ENCODE peak calls at places on chromosomes 1 and 21, in six cellular contexts. T, G, W, K, E and F are unnamed samples.

GRCh38 chr1:170729608-170730378 is 65.9 kb downstream of the PRRX1 start:
- DNase-seq in W (no peak), T (peak; percentile 66), E (no peak), G (no peak), K (no peak), F (peak; percentile 1)

GRCh38 chr1:26626994-26627393 is 68.8 kb upstream of the ARID1A start:
- DNase-seq in W (no peak), E (no peak), T (peak; percentile 54), K (no peak), G (no peak), F (no peak)

GRCh38 chr1:226109829-226110248 is 47.3 kb downstream of the H3-3A start:
- DNase-seq in G (peak; percentile 84), W (peak; percentile 76), T (peak; percentile 70), E (peak; percentile 82), K (no peak), F (peak; percentile 87)

GRCh38 chr21:15935530-15935929 is 205.7 kb downstream of the USP25 start:
- DNase-seq in T (no peak), W (no peak), G (no peak), K (no peak), E (no peak), F (no peak)

GRCh38 chr1:36236302-36236701 is 12.1 kb downstream of the THRAP3 start:
- DNase-seq in W (no peak), T (no peak), G (no peak), E (no peak), K (no peak), F (no peak)

GRCh38 chr1:214551436-214552173 is at the start of gene PTPN14:
- DNase-seq in W (peak; percentile 94), T (peak; percentile 96), G (peak; percentile 96), K (peak; percentile 88), E (peak; percentile 96), F (peak; percentile 93)

GRCh38 chr1:16144325-16145029 is 11.4 kb downstream of the EPHA2 start:
- DNase-seq in W (no peak), E (no peak), T (no peak), K (no peak), G (no peak), F (no peak)

GRCh38 chr1:211411639-211412038 is 80.3 kb downstream of the RD3 start:
- DNase-seq in G (no peak), K (no peak), E (no peak), T (no peak), W (no peak), F (no peak)

GRCh38 chr1:207084241-207084640 is 4.4 kb upstream of the C4BPB start:
- DNase-seq in E (peak; percentile 2), K (no peak), T (peak; percentile 7), W (no peak), G (no peak), F (peak; percentile 75)

GRCh38 chr1:207084701-207085180 is 3.9 kb upstream of the C4BPB start:
- DNase-seq in T (peak; percentile 61), K (peak; percentile 27), E (peak; percentile 60), G (peak; percentile 75), W (peak; percentile 56), F (peak; percentile 98)

GRCh38 chr1:207079706-207080246 is 8.9 kb upstream of the C4BPB start:
- DNase-seq in T (no peak), G (no peak), K (no peak), E (no peak), W (no peak), F (no peak)

GRCh38 chr1:207081106-207081505 is 7.6 kb upstream of the C4BPB start:
- DNase-seq in E (peak; percentile 19), T (no peak), W (no peak), K (no peak), G (no peak), F (no peak)

DNA sequence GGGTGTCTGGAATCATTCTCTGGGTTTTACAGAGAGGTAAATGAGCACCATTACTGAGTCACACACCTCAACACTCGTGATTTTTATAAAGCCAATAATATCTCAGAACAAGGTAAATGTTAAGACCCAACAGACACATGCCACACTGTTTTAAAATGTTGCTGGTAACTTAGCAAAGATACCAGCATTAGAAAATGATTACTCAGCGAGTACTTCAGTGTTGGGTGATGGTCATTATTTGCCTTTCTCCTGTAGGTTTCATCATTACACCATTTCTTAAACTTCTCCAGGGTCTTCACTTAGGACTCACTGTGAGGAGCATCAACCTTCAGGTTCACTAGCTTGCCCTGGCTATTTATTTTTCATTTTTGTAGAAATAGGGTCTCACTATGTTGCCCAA is 6.9 kb upstream of the C4BPB start:
- DNase-seq in G (no peak), T (no peak), E (no peak), W (no peak), K (no peak), F (no peak)
- H3K14ac ChIP-seq in G (no peak overlapping the region), T (no peak overlapping the region), E (no peak overlapping the region), W (no peak overlapping the region), K (no peak overlapping the region), F (no peak overlapping the region)

DNA sequence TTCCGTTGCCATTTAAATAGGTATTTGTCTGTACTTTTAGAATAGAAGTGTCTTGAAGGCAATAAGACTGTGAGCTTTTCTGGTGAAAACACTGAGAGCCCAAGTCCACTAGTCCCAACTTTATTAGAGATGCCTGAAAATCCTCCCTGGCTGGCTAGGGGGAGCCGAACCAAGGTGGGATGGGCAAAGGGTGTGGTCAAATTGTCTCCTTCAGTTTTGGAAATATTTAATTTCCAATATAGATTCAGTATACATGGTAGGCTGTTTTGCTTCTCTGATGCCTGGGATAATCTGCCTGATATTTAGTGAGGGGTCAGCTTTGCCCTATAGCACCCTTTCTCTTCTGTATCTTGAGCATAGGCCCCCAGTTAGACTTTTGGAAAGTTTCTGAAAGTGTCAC is 3.5 kb downstream of the ROR1 start:
- DNase-seq in K (no peak), W (no peak), G (no peak), T (no peak), E (no peak), F (no peak)
- H2BK120ac ChIP-seq in K (peak overlapping the region; percentile 75), W (no peak overlapping the region), G (no peak overlapping the region), T (no peak overlapping the region), E (no peak overlapping the region), F (no peak overlapping the region)

GRCh38 chr1:10768552-10768951 is 27.9 kb downstream of the CASZ1 start:
- DNase-seq in E (no peak), T (no peak), K (no peak), G (no peak), W (no peak), F (no peak)
- H3K14ac ChIP-seq in E (no peak overlapping the region), T (no peak overlapping the region), K (no peak overlapping the region), G (no peak overlapping the region), W (no peak overlapping the region), F (no peak overlapping the region)

DNA sequence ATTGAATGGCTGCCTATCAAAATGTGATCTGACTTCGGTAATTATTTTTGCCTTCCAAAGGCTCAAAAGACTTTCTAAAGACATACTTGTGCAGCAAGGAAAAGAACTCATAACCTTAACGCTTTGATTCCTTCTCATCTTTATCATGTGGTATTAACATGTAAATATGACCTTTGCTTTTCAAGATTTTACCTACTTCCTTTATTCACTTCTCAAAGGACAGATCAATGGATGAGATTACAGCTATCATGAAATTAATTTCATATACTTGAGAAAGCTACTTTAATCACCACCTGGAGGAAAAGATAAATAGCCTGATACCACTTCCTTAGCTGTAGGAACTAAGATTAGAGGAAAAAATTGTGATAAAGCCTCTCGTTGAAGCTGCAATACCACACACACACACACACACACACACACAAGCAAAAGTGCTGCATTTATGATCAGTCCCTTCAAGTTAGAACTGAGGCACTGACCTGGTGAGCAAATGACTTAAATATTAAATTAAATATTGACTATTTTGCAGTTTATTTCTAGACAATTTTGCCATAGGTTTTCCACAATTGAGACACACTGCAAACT is 27.4 kb upstream of the DMRTB1 start:
- DNase-seq in T (no peak), K (no peak), G (no peak), E (no peak), W (no peak), F (no peak)
- H2BK120ac ChIP-seq in T (no peak overlapping the region), K (peak overlapping the region; percentile 99), G (no peak overlapping the region), E (no peak overlapping the region), W (no peak overlapping the region), F (no peak overlapping the region)

DNA sequence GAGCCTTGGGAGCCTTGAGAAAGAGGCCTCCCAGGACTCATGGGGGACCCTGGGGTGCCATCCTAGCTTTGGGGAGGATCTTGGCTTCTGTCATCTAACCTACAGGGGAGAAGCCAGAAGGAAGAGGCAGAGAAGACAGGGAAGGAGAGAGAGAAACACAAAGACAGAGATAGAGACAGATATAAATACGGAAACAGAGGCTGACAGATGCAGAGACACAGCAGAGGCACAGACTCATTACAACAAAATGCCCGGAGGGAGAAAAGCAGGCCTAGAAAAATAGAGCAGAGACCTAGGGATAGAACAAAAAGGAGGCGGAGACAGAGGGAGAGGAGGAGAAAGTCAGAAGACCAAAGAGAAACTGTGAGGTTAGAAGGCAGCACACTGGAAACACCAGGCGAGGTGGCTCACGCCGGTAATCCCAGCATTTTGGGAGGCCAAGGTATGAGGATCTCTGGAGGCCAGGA is 1.9 kb downstream of the PEAR1 start:
- DNase-seq in T (peak; percentile 27), E (peak; percentile 69), G (no peak), K (no peak), W (no peak), F (peak; percentile 77)
- H3K14ac ChIP-seq in T (peak overlapping the region; percentile 74), E (no peak overlapping the region), G (no peak overlapping the region), K (no peak overlapping the region), W (no peak overlapping the region), F (peak overlapping the region; percentile 86)